ENCODE peak calls at places on chromosomes 5 and 9, in nine cellular contexts. R is KBM-7, W is GM13976, J is MCF 10A, T is activated gamma-delta T cell treated with Interleukin-2 at 50 U/mL for 16 hours, K is amniotic stem cell, U is OCI-LY7, D is hippocampal formation, E is DMS153. A is an unnamed sample.

GRCh38 chr9:89537166-89537565 is 39.3 kb upstream of the SEMA4D start:
- DNase-seq in K (no peak), D (no peak), W (no peak), R (no peak), E (no peak), J (no peak), T (no peak), U (no peak), A (no peak)

GRCh38 chr5:68962632-68963484 is 131.0 kb upstream of the SLC30A5 start:
- DNase-seq in W (peak; percentile 49), J (peak; percentile 73), E (no peak), K (peak; percentile 69), D (peak; percentile 72), T (no peak), R (peak; percentile 39), U (no peak), A (no peak)

GRCh38 chr5:39201795-39202593 is 17.4 kb downstream of the FYB1 start:
- DNase-seq in U (no peak), J (no peak), R (no peak), W (no peak), D (no peak), T (no peak), E (no peak), K (no peak), A (no peak)

GRCh38 chr9:19252885-19253219 is 22.4 kb downstream of the DENND4C start:
- DNase-seq in E (no peak), D (no peak), K (no peak), R (no peak), T (no peak), J (no peak), W (no peak), U (no peak), A (no peak)

GRCh38 chr9:136482046-136482792 is 621 bp downstream of the SEC16A start:
- DNase-seq in J (peak; percentile 54), U (peak; percentile 40), R (peak; percentile 46), T (peak; percentile 15), K (peak; percentile 17), E (no peak), D (no peak), W (no peak), A (no peak)

GRCh38 chr9:113649855-113650206 is 186.3 kb downstream of the RGS3 start:
- DNase-seq in U (no peak), K (no peak), D (no peak), R (no peak), E (no peak), J (no peak), W (no peak), T (no peak), A (no peak)

GRCh38 chr5:59021837-59022514 is 439.1 kb downstream of the RAB3C start:
- DNase-seq in K (no peak), D (no peak), E (peak; percentile 53), U (no peak), R (no peak), J (peak; percentile 80), T (no peak), W (no peak), A (no peak)

GRCh38 chr9:6171667-6172066 is 43.9 kb upstream of the IL33 start:
- DNase-seq in D (no peak), E (no peak), J (no peak), T (no peak), R (no peak), W (no peak), K (no peak), U (no peak), A (no peak)

GRCh38 chr9:13127164-13127563 is 152.3 kb downstream of the MPDZ start:
- DNase-seq in T (no peak), J (no peak), D (no peak), R (no peak), W (no peak), U (no peak), E (no peak), K (no peak), A (no peak)

GRCh38 chr5:21452429-21452828 is 1400.7 kb downstream of the CDH12 start:
- DNase-seq in K (no peak), R (no peak), E (no peak), J (peak; percentile 50), U (no peak), T (no peak), W (no peak), D (no peak), A (no peak)

GRCh38 chr9:82208741-82209450 is 220.3 kb downstream of the SPATA31D1 start:
- DNase-seq in J (peak; percentile 25), R (no peak), K (no peak), T (no peak), W (no peak), U (no peak), D (no peak), E (no peak), A (no peak)

GRCh38 chr9:114276908-114277821 is 45.7 kb upstream of the ORM1 start:
- DNase-seq in T (no peak), J (peak; percentile 87), D (no peak), W (no peak), K (peak; percentile 90), U (no peak), R (no peak), E (no peak), A (no peak)

GRCh38 chr5:110909950-110910349 is 161.6 kb upstream of the TSLP start:
- DNase-seq in U (no peak), T (no peak), D (no peak), E (no peak), W (no peak), J (peak; percentile 61), R (no peak), K (peak; percentile 14), A (no peak)

GRCh38 chr5:178589180-178590140 is 733 bp downstream of the COL23A1 start:
- DNase-seq in U (no peak), R (no peak), T (no peak), E (no peak), K (no peak), D (no peak), W (no peak), J (no peak), A (no peak)

GRCh38 chr5:109880907-109881685 is 191.4 kb downstream of the MAN2A1 start:
- DNase-seq in K (no peak), J (no peak), T (no peak), U (no peak), W (no peak), R (no peak), E (peak; percentile 1), D (no peak), A (no peak)

GRCh38 chr9:137243626-137244485 is 2.8 kb downstream of the TUBB4B start:
- DNase-seq in D (no peak), W (no peak), J (peak; percentile 38), E (no peak), R (peak; percentile 53), U (no peak), K (no peak), T (no peak), A (no peak)

GRCh38 chr5:168471785-168472184 is 14.5 kb upstream of the RARS1 start:
- DNase-seq in U (no peak), D (no peak), T (no peak), K (no peak), R (no peak), J (no peak), E (no peak), W (no peak), A (no peak)

GRCh38 chr5:151896041-151896691 is 28.5 kb downstream of the GLRA1 start:
- DNase-seq in U (no peak), K (no peak), T (no peak), J (peak; percentile 65), W (no peak), E (no peak), D (no peak), R (no peak), A (no peak)

GRCh38 chr5:61974680-61975079 is 331.3 kb upstream of the KIF2A start:
- DNase-seq in J (no peak), U (no peak), K (no peak), W (no peak), T (no peak), E (no peak), R (no peak), D (no peak), A (no peak)

GRCh38 chr5:41095324-41096101 is 24.4 kb upstream of the MROH2B start:
- DNase-seq in U (no peak), D (no peak), J (peak; percentile 11), E (no peak), W (no peak), T (no peak), R (no peak), K (no peak), A (no peak)

GRCh38 chr5:172926008-172926523 is 33.2 kb upstream of the RPL26L1 start:
- DNase-seq in T (no peak), W (no peak), R (no peak), U (no peak), D (no peak), K (no peak), J (no peak), E (no peak), A (no peak)

GRCh38 chr9:128702949-128703615 is 779 bp downstream of the PKN3 start:
- DNase-seq in W (peak; percentile 75), J (no peak), K (no peak), U (no peak), E (no peak), R (peak; percentile 69), T (no peak), D (no peak), A (no peak)

GRCh38 chr5:102433473-102433872 is 65.3 kb downstream of the SLCO6A1 start:
- DNase-seq in U (no peak), E (no peak), J (no peak), D (no peak), T (no peak), R (no peak), K (no peak), W (no peak), A (no peak)

GRCh38 chr5:178314066-178314660 is 81.6 kb upstream of the PHYKPL start:
- DNase-seq in D (no peak), R (no peak), J (no peak), T (no peak), W (no peak), U (no peak), K (no peak), E (no peak), A (no peak)

GRCh38 chr9:26012797-26013594 is 334.8 kb upstream of the TUSC1 start:
- DNase-seq in U (no peak), W (no peak), J (peak; percentile 22), D (no peak), K (no peak), T (no peak), R (peak; percentile 69), E (no peak), A (no peak)

GRCh38 chr5:80597500-80597899 is 27.4 kb upstream of the ANKRD34B start:
- DNase-seq in D (no peak), J (no peak), T (no peak), E (no peak), R (no peak), W (no peak), U (no peak), K (no peak), A (no peak)

GRCh38 chr9:97560851-97561250 is 59.4 kb downstream of the TMOD1 start:
- DNase-seq in E (no peak), R (no peak), U (no peak), W (no peak), T (no peak), K (no peak), J (no peak), D (no peak), A (no peak)

GRCh38 chr5:41707853-41708603 is 162.2 kb downstream of the OXCT1 start:
- DNase-seq in K (peak; percentile 40), J (peak; percentile 56), E (peak; percentile 39), T (no peak), R (peak; percentile 29), U (peak; percentile 7), W (peak; percentile 32), D (no peak), A (no peak)

GRCh38 chr5:89930591-89931383 is 478.8 kb downstream of the CETN3 start:
- DNase-seq in R (no peak), E (no peak), T (no peak), W (no peak), K (peak; percentile 11), D (no peak), J (peak; percentile 59), U (no peak), A (no peak)

GRCh38 chr9:74770508-74771261 is 117.0 kb downstream of the TRPM6 start:
- DNase-seq in T (no peak), J (peak; percentile 6), R (peak; percentile 77), D (no peak), U (peak; percentile 71), E (no peak), W (peak; percentile 47), K (no peak), A (no peak)

GRCh38 chr5:103280962-103281361 is 22.4 kb downstream of the MACIR start:
- DNase-seq in W (no peak), T (no peak), K (no peak), J (no peak), R (no peak), U (no peak), E (no peak), D (no peak), A (no peak)